ENCODE peak calls at places on chromosome 1, in ten cellular contexts. One of them, this sample, is unnamed. For H3K4me1, the result is how much of the 10 kb centered on the place peaks cover.

GRCh38 chr1:204623894-204624361 is 61.6 kb downstream of the LRRN2 start:
- DNase-seq in cardiac muscle cell: peak
- DNase-seq in SJCRH30: peak
- DNase-seq in hepatocyte: peak
- DNase-seq in A549: peak
- DNase-seq in stomach: no peak
- DNase-seq in HAP-1: peak
- DNase-seq in uterus: no peak
- DNase-seq in BE2C: peak
- DNase-seq in adipocyte: no peak
- DNase-seq in this sample: peak

GRCh38 chr1:13699936-13700520 is at the start of gene PRDM2:
- DNase-seq in SJCRH30: no peak
- DNase-seq in cardiac muscle cell: peak
- DNase-seq in BE2C: peak
- DNase-seq in stomach: peak
- DNase-seq in A549: peak
- DNase-seq in uterus: peak
- DNase-seq in hepatocyte: peak
- DNase-seq in adipocyte: peak
- DNase-seq in HAP-1: peak
- DNase-seq in this sample: peak

GRCh38 chr1:193438771-193439170 is 252.4 kb upstream of the B3GALT2 start:
- DNase-seq in uterus: no peak
- DNase-seq in SJCRH30: no peak
- DNase-seq in cardiac muscle cell: no peak
- DNase-seq in HAP-1: no peak
- DNase-seq in hepatocyte: no peak
- DNase-seq in adipocyte: no peak
- DNase-seq in stomach: no peak
- DNase-seq in A549: no peak
- DNase-seq in BE2C: no peak
- DNase-seq in this sample: no peak

GRCh38 chr1:114854693-114855320 is at the start of gene SYCP1:
- DNase-seq in cardiac muscle cell: no peak
- DNase-seq in adipocyte: no peak
- DNase-seq in BE2C: no peak
- DNase-seq in hepatocyte: no peak
- DNase-seq in A549: no peak
- DNase-seq in stomach: no peak
- DNase-seq in uterus: no peak
- DNase-seq in HAP-1: no peak
- DNase-seq in SJCRH30: no peak
- DNase-seq in this sample: peak

GRCh38 chr1:109161836-109162606 is 48.1 kb downstream of the ELAPOR1 start:
- DNase-seq in cardiac muscle cell: no peak
- DNase-seq in stomach: no peak
- DNase-seq in BE2C: peak
- DNase-seq in SJCRH30: peak
- DNase-seq in HAP-1: no peak
- DNase-seq in uterus: no peak
- DNase-seq in hepatocyte: peak
- DNase-seq in adipocyte: peak
- DNase-seq in A549: no peak
- DNase-seq in this sample: peak

GRCh38 chr1:2785631-2786328 is 15.7 kb downstream of the TTC34 start:
- DNase-seq in BE2C: no peak
- DNase-seq in hepatocyte: no peak
- DNase-seq in stomach: peak
- DNase-seq in SJCRH30: no peak
- DNase-seq in adipocyte: no peak
- DNase-seq in HAP-1: peak
- DNase-seq in A549: no peak
- DNase-seq in cardiac muscle cell: no peak
- DNase-seq in uterus: no peak
- DNase-seq in this sample: no peak

GRCh38 chr1:201460783-201461182 is 8.2 kb downstream of the PHLDA3 start:
- DNase-seq in SJCRH30: no peak
- DNase-seq in A549: no peak
- DNase-seq in cardiac muscle cell: no peak
- DNase-seq in HAP-1: no peak
- DNase-seq in uterus: no peak
- DNase-seq in BE2C: no peak
- DNase-seq in adipocyte: no peak
- DNase-seq in hepatocyte: peak
- DNase-seq in stomach: no peak
- DNase-seq in this sample: no peak

GRCh38 chr1:180646093-180646492 is 14.3 kb downstream of the XPR1 start:
- DNase-seq in HAP-1: no peak
- DNase-seq in cardiac muscle cell: no peak
- DNase-seq in SJCRH30: no peak
- DNase-seq in uterus: no peak
- DNase-seq in BE2C: no peak
- DNase-seq in stomach: no peak
- DNase-seq in hepatocyte: no peak
- DNase-seq in A549: no peak
- DNase-seq in adipocyte: no peak
- DNase-seq in this sample: no peak

GRCh38 chr1:155322571-155322952 is 1.9 kb downstream of the RUSC1 start:
- DNase-seq in stomach: no peak
- DNase-seq in BE2C: no peak
- DNase-seq in A549: peak
- DNase-seq in cardiac muscle cell: peak
- DNase-seq in adipocyte: peak
- DNase-seq in hepatocyte: peak
- DNase-seq in uterus: peak
- DNase-seq in HAP-1: peak
- DNase-seq in SJCRH30: peak
- DNase-seq in this sample: peak

GRCh38 chr1:56575865-56576264 is 3.5 kb downstream of the PLPP3 start:
- DNase-seq in BE2C: no peak
- DNase-seq in hepatocyte: no peak
- DNase-seq in uterus: no peak
- DNase-seq in stomach: no peak
- DNase-seq in adipocyte: no peak
- DNase-seq in cardiac muscle cell: no peak
- DNase-seq in SJCRH30: no peak
- DNase-seq in HAP-1: no peak
- DNase-seq in A549: no peak
- DNase-seq in this sample: peak

GRCh38 chr1:31937300-31938183 is 626 bp downstream of the PTP4A2 start:
- DNase-seq in A549: no peak
- DNase-seq in SJCRH30: peak
- DNase-seq in uterus: peak
- DNase-seq in BE2C: peak
- DNase-seq in adipocyte: peak
- DNase-seq in stomach: peak
- DNase-seq in hepatocyte: peak
- DNase-seq in HAP-1: peak
- DNase-seq in cardiac muscle cell: peak
- DNase-seq in this sample: peak

GRCh38 chr1:43932786-43933385 is 715 bp upstream of the ARTN start:
- DNase-seq in BE2C: no peak
- DNase-seq in SJCRH30: no peak
- DNase-seq in adipocyte: peak
- DNase-seq in uterus: no peak
- DNase-seq in stomach: no peak
- DNase-seq in hepatocyte: no peak
- DNase-seq in cardiac muscle cell: no peak
- DNase-seq in A549: no peak
- DNase-seq in HAP-1: no peak
- DNase-seq in this sample: peak

GRCh38 chr1:205973377-205974232 is 29.6 kb downstream of the RAB7B start:
- DNase-seq in cardiac muscle cell: no peak
- DNase-seq in stomach: no peak
- DNase-seq in hepatocyte: no peak
- DNase-seq in BE2C: no peak
- DNase-seq in uterus: no peak
- DNase-seq in A549: no peak
- DNase-seq in HAP-1: no peak
- DNase-seq in SJCRH30: no peak
- DNase-seq in adipocyte: no peak
- DNase-seq in this sample: no peak

GRCh38 chr1:81597720-81598426 is 202.9 kb upstream of the ADGRL2 start:
- DNase-seq in A549: no peak
- DNase-seq in stomach: no peak
- DNase-seq in SJCRH30: no peak
- DNase-seq in BE2C: no peak
- DNase-seq in cardiac muscle cell: no peak
- DNase-seq in adipocyte: no peak
- DNase-seq in uterus: no peak
- DNase-seq in HAP-1: no peak
- DNase-seq in hepatocyte: no peak
- DNase-seq in this sample: no peak

GRCh38 chr1:41282679-41283317 is 40.7 kb upstream of the SCMH1 start:
- DNase-seq in HAP-1: peak
- DNase-seq in stomach: peak
- DNase-seq in cardiac muscle cell: peak
- DNase-seq in hepatocyte: peak
- DNase-seq in adipocyte: peak
- DNase-seq in A549: peak
- DNase-seq in BE2C: peak
- DNase-seq in SJCRH30: peak
- DNase-seq in uterus: peak
- DNase-seq in this sample: peak

GRCh38 chr1:19344372-19344810 is 32.3 kb downstream of the SLC66A1 start:
- DNase-seq in cardiac muscle cell: peak
- DNase-seq in stomach: peak
- DNase-seq in A549: peak
- DNase-seq in BE2C: peak
- DNase-seq in adipocyte: peak
- DNase-seq in uterus: peak
- DNase-seq in SJCRH30: peak
- DNase-seq in HAP-1: peak
- DNase-seq in hepatocyte: peak
- DNase-seq in this sample: peak

GRCh38 chr1:8023995-8024313 is 2.2 kb downstream of the ERRFI1 start:
- DNase-seq in A549: no peak
- DNase-seq in SJCRH30: no peak
- DNase-seq in BE2C: no peak
- DNase-seq in stomach: no peak
- DNase-seq in HAP-1: no peak
- DNase-seq in hepatocyte: no peak
- DNase-seq in cardiac muscle cell: no peak
- DNase-seq in uterus: no peak
- DNase-seq in adipocyte: no peak
- DNase-seq in this sample: no peak
- H3K4me1 ChIP-seq in A549: under half
- H3K4me1 ChIP-seq in SJCRH30: half or more
- H3K4me1 ChIP-seq in BE2C: under half
- H3K4me1 ChIP-seq in stomach: half or more
- H3K4me1 ChIP-seq in HAP-1: under half
- H3K4me1 ChIP-seq in hepatocyte: under half
- H3K4me1 ChIP-seq in cardiac muscle cell: under half
- H3K4me1 ChIP-seq in uterus: under half
- H3K4me1 ChIP-seq in adipocyte: half or more
- H3K4me1 ChIP-seq in this sample: half or more

GRCh38 chr1:27138927-27139326 is 16.0 kb downstream of the SLC9A1 start:
- DNase-seq in hepatocyte: no peak
- DNase-seq in adipocyte: no peak
- DNase-seq in cardiac muscle cell: no peak
- DNase-seq in SJCRH30: no peak
- DNase-seq in BE2C: no peak
- DNase-seq in uterus: no peak
- DNase-seq in A549: no peak
- DNase-seq in HAP-1: no peak
- DNase-seq in stomach: no peak
- DNase-seq in this sample: no peak
- H3K4me1 ChIP-seq in hepatocyte: under half
- H3K4me1 ChIP-seq in adipocyte: under half
- H3K4me1 ChIP-seq in cardiac muscle cell: under half
- H3K4me1 ChIP-seq in SJCRH30: under half
- H3K4me1 ChIP-seq in BE2C: under half
- H3K4me1 ChIP-seq in uterus: under half
- H3K4me1 ChIP-seq in A549: under half
- H3K4me1 ChIP-seq in HAP-1: under half
- H3K4me1 ChIP-seq in stomach: half or more
- H3K4me1 ChIP-seq in this sample: under half

DNA sequence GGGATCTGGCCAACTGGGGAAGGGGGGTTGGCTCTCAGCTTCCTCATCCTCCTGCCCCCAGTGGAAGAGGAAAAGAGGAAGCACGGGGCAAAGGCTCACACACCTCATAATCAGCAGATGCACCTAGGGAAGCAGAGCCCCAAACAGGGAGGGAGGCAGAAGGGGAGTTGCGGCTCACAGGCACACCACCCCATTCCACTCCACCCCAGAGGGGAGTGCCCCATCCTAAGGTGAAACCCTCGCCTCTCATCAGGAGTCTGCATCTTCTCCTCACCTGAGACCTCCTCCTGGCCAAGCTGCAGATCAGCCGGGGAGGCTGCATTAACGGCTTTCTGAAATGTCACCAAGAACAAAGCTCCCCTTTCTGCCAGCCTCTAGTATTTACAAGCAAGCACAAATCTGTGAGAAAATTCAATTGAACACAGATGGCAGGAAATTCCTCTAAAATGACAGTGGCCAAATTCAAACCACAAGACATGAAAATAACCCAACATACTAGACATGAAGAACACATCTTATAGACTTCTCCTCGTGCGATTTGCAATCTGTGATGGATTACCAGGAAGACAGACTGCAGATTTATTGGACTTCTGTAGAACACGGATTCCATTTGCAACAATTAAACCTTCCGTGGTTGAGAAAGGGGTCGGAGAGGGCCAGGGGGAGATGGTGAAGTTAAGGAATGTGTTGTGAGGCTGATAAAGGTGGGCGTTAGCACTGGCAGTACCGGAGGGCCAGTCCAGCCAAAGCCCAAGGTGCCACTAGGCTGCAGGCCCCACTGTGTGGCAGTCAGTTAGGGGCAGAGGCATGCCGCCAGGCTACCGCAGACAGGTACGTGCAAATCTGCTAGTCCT is 82.7 kb downstream of the GLIS1 start:
- DNase-seq in uterus: no peak
- DNase-seq in adipocyte: peak
- DNase-seq in HAP-1: no peak
- DNase-seq in hepatocyte: no peak
- DNase-seq in cardiac muscle cell: no peak
- DNase-seq in SJCRH30: no peak
- DNase-seq in stomach: no peak
- DNase-seq in A549: no peak
- DNase-seq in BE2C: no peak
- DNase-seq in this sample: peak
- H3K4me1 ChIP-seq in uterus: under half
- H3K4me1 ChIP-seq in adipocyte: under half
- H3K4me1 ChIP-seq in HAP-1: under half
- H3K4me1 ChIP-seq in hepatocyte: under half
- H3K4me1 ChIP-seq in cardiac muscle cell: under half
- H3K4me1 ChIP-seq in SJCRH30: under half
- H3K4me1 ChIP-seq in stomach: under half
- H3K4me1 ChIP-seq in A549: under half
- H3K4me1 ChIP-seq in BE2C: under half
- H3K4me1 ChIP-seq in this sample: under half

GRCh38 chr1:156664949-156665411 is 12.2 kb downstream of the NES start:
- DNase-seq in uterus: peak
- DNase-seq in cardiac muscle cell: peak
- DNase-seq in A549: no peak
- DNase-seq in adipocyte: peak
- DNase-seq in SJCRH30: peak
- DNase-seq in HAP-1: peak
- DNase-seq in BE2C: no peak
- DNase-seq in hepatocyte: peak
- DNase-seq in stomach: no peak
- DNase-seq in this sample: peak
- H3K4me1 ChIP-seq in uterus: under half
- H3K4me1 ChIP-seq in cardiac muscle cell: half or more
- H3K4me1 ChIP-seq in A549: half or more
- H3K4me1 ChIP-seq in adipocyte: half or more
- H3K4me1 ChIP-seq in SJCRH30: half or more
- H3K4me1 ChIP-seq in HAP-1: under half
- H3K4me1 ChIP-seq in BE2C: under half
- H3K4me1 ChIP-seq in hepatocyte: half or more
- H3K4me1 ChIP-seq in stomach: half or more
- H3K4me1 ChIP-seq in this sample: under half

GRCh38 chr1:30779294-30780071 is 21.9 kb upstream of the LAPTM5 start:
- DNase-seq in BE2C: peak
- DNase-seq in HAP-1: peak
- DNase-seq in SJCRH30: peak
- DNase-seq in cardiac muscle cell: peak
- DNase-seq in A549: peak
- DNase-seq in stomach: peak
- DNase-seq in adipocyte: peak
- DNase-seq in uterus: peak
- DNase-seq in hepatocyte: peak
- DNase-seq in this sample: peak
- H3K4me1 ChIP-seq in BE2C: under half
- H3K4me1 ChIP-seq in HAP-1: under half
- H3K4me1 ChIP-seq in SJCRH30: under half
- H3K4me1 ChIP-seq in cardiac muscle cell: under half
- H3K4me1 ChIP-seq in A549: under half
- H3K4me1 ChIP-seq in stomach: under half
- H3K4me1 ChIP-seq in adipocyte: under half
- H3K4me1 ChIP-seq in uterus: under half
- H3K4me1 ChIP-seq in hepatocyte: under half
- H3K4me1 ChIP-seq in this sample: under half

This sample was measured in GM23248.